ENCODE peak calls at places on chromosomes 1 and 21, in five cellular contexts. W is heart right ventricle, I is bronchial epithelial cell, D is body of pancreas, C is Peyer's patch. Y is an unnamed sample.

GRCh38 chr1:43549921-43550597 is 19.4 kb downstream of the PTPRF start:
- DNase-seq in D (peak), C (no peak), W (peak), I (peak), Y (peak)

GRCh38 chr1:240018617-240019016 is 73.1 kb upstream of the FMN2 start:
- DNase-seq in D (no peak), W (no peak), I (no peak), C (no peak), Y (no peak)

GRCh38 chr1:186722711-186723309 is 42.6 kb upstream of the PTGS2 start:
- DNase-seq in W (no peak), C (no peak), D (no peak), I (peak), Y (peak)

GRCh38 chr1:40264354-40264781 is 6.3 kb downstream of the ZMPSTE24 start:
- DNase-seq in I (peak), D (no peak), W (no peak), C (no peak), Y (peak)

GRCh38 chr1:241641748-241642592 is 1.8 kb upstream of the CHML start:
- DNase-seq in C (no peak), I (peak), W (no peak), D (no peak), Y (no peak)

GRCh38 chr1:119827010-119827409 is 15.8 kb upstream of the REG4 start:
- DNase-seq in C (no peak), W (no peak), D (no peak), I (peak), Y (no peak)

GRCh38 chr1:172883844-172884243 is 166.9 kb downstream of the TNFSF18 start:
- DNase-seq in W (no peak), D (no peak), I (no peak), C (no peak), Y (no peak)

GRCh38 chr1:54973205-54973921 is 7.1 kb upstream of the TMEM61 start:
- DNase-seq in I (peak), C (no peak), W (peak), D (peak), Y (no peak)

GRCh38 chr1:50333595-50333974 is 89.7 kb downstream of the DMRTA2 start:
- DNase-seq in W (peak), D (peak), C (no peak), I (no peak), Y (peak)

GRCh38 chr1:80533178-80533577 is 1267.6 kb upstream of the ADGRL2 start:
- DNase-seq in C (no peak), I (peak), W (no peak), D (no peak), Y (no peak)

GRCh38 chr1:55363261-55363660 is 148.1 kb upstream of the USP24 start:
- DNase-seq in I (no peak), D (no peak), W (no peak), C (no peak), Y (no peak)

GRCh38 chr1:204647114-204647804 is 38.3 kb downstream of the LRRN2 start:
- DNase-seq in I (peak), D (peak), W (no peak), C (no peak), Y (peak)

GRCh38 chr1:234309243-234309597 is 64.0 kb upstream of the COA6 start:
- DNase-seq in D (no peak), I (no peak), C (no peak), W (no peak), Y (no peak)

GRCh38 chr1:175597969-175598765 is 145.2 kb downstream of the TNR start:
- DNase-seq in W (no peak), I (peak), C (no peak), D (no peak), Y (peak)

GRCh38 chr1:93670141-93670540 is 11.5 kb downstream of the BCAR3 start:
- DNase-seq in C (no peak), I (no peak), D (no peak), W (no peak), Y (no peak)

GRCh38 chr1:99661780-99662179 is 15.9 kb downstream of the PALMD start:
- DNase-seq in D (no peak), C (no peak), I (peak), W (no peak), Y (no peak)

GRCh38 chr1:21816602-21817302 is 4.7 kb downstream of the LDLRAD2 start:
- DNase-seq in W (no peak), C (no peak), D (no peak), I (peak), Y (no peak)

GRCh38 chr1:92907949-92908684 is 53.1 kb downstream of the DIPK1A start:
- DNase-seq in C (no peak), W (no peak), I (peak), D (no peak), Y (no peak)

GRCh38 chr1:147496571-147496970 is 44.7 kb upstream of the BCL9 start:
- DNase-seq in W (peak), I (no peak), D (peak), C (no peak), Y (no peak)

GRCh38 chr1:112268408-112268807 is 127.6 kb upstream of the CTTNBP2NL start:
- DNase-seq in I (peak), C (no peak), D (no peak), W (no peak), Y (no peak)

GRCh38 chr1:153312569-153313186 is at the start of gene PGLYRP3:
- DNase-seq in D (no peak), C (no peak), I (peak), W (no peak), Y (no peak)

GRCh38 chr21:9008636-9009035 is 1512.7 kb upstream of the TPTE start:
- DNase-seq in I (peak), D (no peak), C (no peak), W (no peak), Y (no peak)

GRCh38 chr1:193540511-193540910 is 354.1 kb upstream of the B3GALT2 start:
- DNase-seq in C (no peak), W (no peak), D (no peak), I (no peak), Y (no peak)

GRCh38 chr1:6440198-6441126 is 15.9 kb downstream of the ESPN start:
- DNase-seq in I (no peak), D (peak), W (no peak), C (peak), Y (peak)

GRCh38 chr1:226002667-226003501 is 3.7 kb upstream of the SDE2 start:
- DNase-seq in W (peak), C (peak), I (peak), D (peak), Y (no peak)

GRCh38 chr1:77557053-77557452 is 125.4 kb downstream of the ZZZ3 start:
- DNase-seq in C (no peak), W (no peak), I (no peak), D (no peak), Y (no peak)

GRCh38 chr21:46515109-46515508 is 56.4 kb downstream of the DIP2A start:
- DNase-seq in W (peak), C (no peak), I (peak), D (peak), Y (no peak)

GRCh38 chr1:36539526-36539925 is 56.8 kb upstream of the CSF3R start:
- DNase-seq in C (no peak), I (no peak), D (no peak), W (no peak), Y (no peak)

GRCh38 chr1:85894651-85895050 is 186.4 kb upstream of the ZNHIT6 start:
- DNase-seq in I (peak), D (no peak), C (no peak), W (peak), Y (peak)

GRCh38 chr1:46030876-46031660 is 101.4 kb downstream of the PIK3R3 start:
- DNase-seq in D (peak), C (no peak), I (no peak), W (no peak), Y (peak)

GRCh38 chr1:169309178-169310166 is 58.1 kb downstream of the NME7 start:
- DNase-seq in D (no peak), C (no peak), I (no peak), W (no peak), Y (peak)

GRCh38 chr1:192852001-192852400 is 43.2 kb downstream of the RGS2 start:
- DNase-seq in W (no peak), I (no peak), D (no peak), C (no peak), Y (no peak)

GRCh38 chr1:212738330-212738729 is 38.7 kb upstream of the BATF3 start:
- DNase-seq in W (no peak), I (no peak), D (no peak), C (no peak), Y (no peak)

GRCh38 chr1:231965615-231966014 is 339.0 kb downstream of the DISC1 start:
- DNase-seq in I (no peak), D (no peak), W (no peak), C (no peak), Y (no peak)

GRCh38 chr1:203671047-203671446 is 44.4 kb downstream of the ATP2B4 start:
- DNase-seq in W (no peak), I (no peak), C (no peak), D (no peak), Y (no peak)

GRCh38 chr1:152049291-152050073 is 12.7 kb upstream of the S100A11 start:
- DNase-seq in I (peak), C (no peak), W (no peak), D (no peak), Y (no peak)

GRCh38 chr1:1431006-1431844 is 4.3 kb upstream of the VWA1 start:
- DNase-seq in W (no peak), C (no peak), D (no peak), I (no peak), Y (peak)

GRCh38 chr21:17343055-17343454 is 169.8 kb upstream of the CXADR start:
- DNase-seq in W (no peak), D (no peak), C (no peak), I (peak), Y (no peak)

GRCh38 chr1:53526451-53527101 is 67.4 kb downstream of the DMRTB1 start:
- DNase-seq in W (peak), I (no peak), C (no peak), D (peak), Y (no peak)

GRCh38 chr21:46171996-46172862 is 12.0 kb downstream of the SPATC1L start:
- DNase-seq in W (no peak), C (no peak), D (no peak), I (no peak), Y (no peak)

DNA sequence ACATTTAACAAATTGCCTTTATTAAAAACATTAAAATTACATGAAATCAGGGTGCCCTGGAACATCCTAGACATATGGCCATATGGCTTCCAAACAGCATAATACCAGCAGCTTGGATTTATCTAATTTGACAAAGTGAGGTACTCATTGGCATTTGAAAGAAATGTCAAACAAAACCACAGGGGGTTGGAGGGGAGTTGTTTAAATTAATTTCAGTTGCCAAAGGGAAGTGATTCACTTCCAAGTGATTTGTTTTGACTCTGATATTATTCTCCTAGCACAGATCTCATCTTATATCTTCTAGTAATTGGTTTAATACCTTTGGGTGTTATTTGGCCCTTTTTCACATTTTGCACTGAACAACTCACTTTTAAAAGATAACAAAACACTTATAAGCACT is 24.5 kb upstream of the POU2F1 start:
- DNase-seq in I (peak), W (no peak), D (no peak), C (no peak), Y (no peak)
- TF ChIP-seq CTCF in I (no peak), W (no peak), D (no peak), C (no peak), Y (no peak)

DNA sequence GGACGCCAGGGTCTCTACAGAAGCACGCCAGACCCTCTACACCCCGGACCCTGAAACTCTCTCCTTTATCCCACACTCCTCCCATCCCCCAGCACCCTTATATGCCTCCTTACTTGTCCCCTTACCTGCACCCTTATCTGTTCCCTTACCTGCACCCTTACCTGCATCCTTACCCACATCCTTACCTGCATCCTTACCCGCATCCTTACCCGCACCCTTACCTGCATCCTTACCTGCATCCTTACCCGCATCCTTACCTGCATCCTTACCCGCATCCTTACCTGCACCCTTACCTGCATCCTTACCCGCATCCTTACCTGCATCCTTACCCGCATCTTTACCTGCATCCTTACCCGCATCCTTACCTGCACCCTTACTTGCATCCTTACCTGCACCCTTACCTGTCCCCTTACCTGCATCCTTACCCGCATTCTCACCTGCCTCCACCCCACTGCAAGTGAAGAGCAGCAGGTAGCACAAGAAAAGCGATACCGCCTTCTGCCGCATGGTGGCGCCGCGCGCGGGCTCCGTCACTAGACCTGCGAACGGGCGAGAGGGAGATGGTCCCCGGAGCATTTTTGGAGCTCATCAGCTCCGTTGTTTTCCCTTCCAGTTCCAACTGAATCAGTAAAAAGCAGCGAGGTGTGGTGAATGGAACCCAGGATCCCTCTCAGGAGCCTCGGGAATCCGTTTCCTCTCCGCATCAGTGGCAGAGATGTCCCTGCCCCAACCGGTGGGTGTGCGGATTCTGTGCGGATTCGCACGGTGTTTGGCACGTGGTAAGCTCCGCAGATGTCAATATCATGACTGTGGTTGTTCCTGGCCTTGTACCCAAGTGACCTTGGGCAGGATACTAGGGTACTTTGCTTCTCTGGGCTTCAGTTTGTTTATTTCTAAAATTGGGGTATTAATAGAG is 2.9 kb downstream of the IFI6 start:
- DNase-seq in W (peak), D (peak), I (peak), C (peak), Y (peak)
- TF ChIP-seq CTCF in W (peak), D (peak), I (peak), C (peak), Y (peak)

GRCh38 chr1:200053639-200054038 is 26.1 kb downstream of the NR5A2 start:
- DNase-seq in W (no peak), C (no peak), I (no peak), D (no peak), Y (no peak)
- TF ChIP-seq CTCF in W (no peak), C (no peak), I (no peak), D (no peak), Y (no peak)

GRCh38 chr1:180513531-180513930 is 11.2 kb upstream of the ACBD6 start:
- DNase-seq in W (no peak), D (no peak), I (no peak), C (no peak), Y (no peak)
- TF ChIP-seq CTCF in W (no peak), D (no peak), I (no peak), C (no peak), Y (no peak)

GRCh38 chr21:31560479-31560878 is 99.0 kb upstream of the SOD1 start:
- DNase-seq in C (no peak), D (no peak), W (no peak), I (no peak), Y (no peak)
- TF ChIP-seq CTCF in C (no peak), D (no peak), W (no peak), I (no peak), Y (no peak)

GRCh38 chr1:157363660-157364140 is 188.6 kb downstream of the FCRL5 start:
- DNase-seq in I (peak), D (peak), C (no peak), W (no peak), Y (peak)
- TF ChIP-seq CTCF in I (peak), D (peak), C (peak), W (peak), Y (peak)

Y was measured in GM13976.